ENCODE peak calls at places on chromosome 19, in seven cellular contexts. U, Z, I, S, L, Y and G are unnamed samples.

GRCh38 chr19:44846455-44847143 is 502 bp downstream of the NECTIN2 start:
- DNase-seq in I (no peak), Y (peak), Z (no peak), L (no peak), U (no peak), S (no peak), G (no peak)

GRCh38 chr19:38682872-38683392 is 35.5 kb downstream of the ACTN4 start:
- DNase-seq in Z (no peak), U (no peak), S (no peak), I (no peak), Y (no peak), L (no peak), G (no peak)

GRCh38 chr19:10230155-10230903 is 802 bp downstream of the S1PR2 start:
- DNase-seq in Y (no peak), I (no peak), U (no peak), Z (no peak), S (no peak), L (no peak), G (no peak)

GRCh38 chr19:8335343-8336071 is 7.6 kb downstream of the KANK3 start:
- DNase-seq in U (no peak), Z (no peak), Y (peak), S (no peak), I (no peak), L (no peak), G (no peak)

GRCh38 chr19:17766543-17767131 is 15.4 kb downstream of the FCHO1 start:
- DNase-seq in I (peak), S (no peak), L (peak), Z (peak), U (peak), Y (peak), G (no peak)

GRCh38 chr19:10288662-10289166 is 1.0 kb upstream of the ICAM5 start:
- DNase-seq in Z (peak), U (no peak), S (no peak), Y (peak), L (peak), I (peak), G (no peak)

GRCh38 chr19:51131780-51132680 is 7.3 kb downstream of the SIGLEC9 start:
- DNase-seq in U (no peak), I (peak), Y (no peak), Z (peak), L (no peak), S (no peak), G (no peak)

GRCh38 chr19:30046522-30046921 is 104.5 kb downstream of the URI1 start:
- DNase-seq in L (no peak), Y (no peak), I (peak), Z (peak), S (no peak), U (no peak), G (no peak)

GRCh38 chr19:46616631-46617322 is 8.1 kb downstream of the PTGIR start:
- DNase-seq in L (no peak), Z (peak), S (no peak), U (peak), I (peak), Y (peak), G (no peak)

GRCh38 chr19:41753159-41753558 is 2.2 kb upstream of the CEACAM6 start:
- DNase-seq in Y (peak), S (peak), L (no peak), U (no peak), Z (peak), I (peak), G (no peak)

GRCh38 chr19:42191855-42192254 is 25.6 kb downstream of the DEDD2 start:
- DNase-seq in I (peak), S (no peak), L (no peak), U (peak), Y (peak), Z (no peak), G (peak)

GRCh38 chr19:42370068-42370520 is 20.0 kb downstream of the CNFN start:
- DNase-seq in I (no peak), S (no peak), U (no peak), L (no peak), Z (no peak), Y (peak), G (no peak)

GRCh38 chr19:35085947-35086346 is 29.7 kb upstream of the FXYD3 start:
- DNase-seq in I (no peak), Y (no peak), U (no peak), S (no peak), L (no peak), Z (no peak), G (no peak)

GRCh38 chr19:29741776-29742175 is 26.7 kb upstream of the C19orf12 start:
- DNase-seq in Y (no peak), U (no peak), Z (no peak), L (no peak), S (no peak), I (no peak), G (no peak)

GRCh38 chr19:11673608-11674041 is 65.1 kb downstream of the ZNF823 start:
- DNase-seq in U (peak), L (no peak), S (no peak), I (peak), Y (peak), Z (no peak), G (peak)

GRCh38 chr19:53612762-53613526 is 18.9 kb upstream of the DPRX start:
- DNase-seq in S (no peak), U (no peak), Y (no peak), L (no peak), Z (no peak), I (no peak), G (no peak)

GRCh38 chr19:17762505-17763229 is 11.4 kb downstream of the FCHO1 start:
- DNase-seq in U (no peak), L (peak), Z (peak), I (peak), Y (no peak), S (no peak), G (no peak)

GRCh38 chr19:30076101-30076551 is 134.1 kb downstream of the URI1 start:
- DNase-seq in I (no peak), L (no peak), U (no peak), S (no peak), Y (no peak), Z (no peak), G (no peak)

GRCh38 chr19:18809149-18809978 is 18.3 kb upstream of the COMP start:
- DNase-seq in Y (no peak), I (peak), L (no peak), S (no peak), U (no peak), Z (no peak), G (no peak)

GRCh38 chr19:5686326-5686646 is 3.8 kb upstream of the RPL36 start:
- DNase-seq in I (no peak), Z (no peak), S (no peak), L (no peak), Y (no peak), U (no peak), G (no peak)

GRCh38 chr19:17579523-17580244 is 24.2 kb downstream of the COLGALT1 start:
- DNase-seq in I (peak), L (no peak), U (no peak), Y (no peak), S (no peak), Z (no peak), G (no peak)

GRCh38 chr19:18385675-18386542 is at the start of gene GDF15:
- DNase-seq in S (no peak), I (peak), L (peak), Y (no peak), Z (no peak), U (no peak), G (no peak)

GRCh38 chr19:8826371-8826770 is 5.7 kb downstream of the ZNF558 start:
- DNase-seq in U (no peak), I (no peak), S (no peak), Y (no peak), Z (no peak), L (no peak), G (no peak)

GRCh38 chr19:17037966-17038500 is 11.4 kb upstream of the CPAMD8 start:
- DNase-seq in I (no peak), S (no peak), L (no peak), Z (no peak), U (no peak), Y (no peak), G (no peak)

GRCh38 chr19:50820086-50820485 is 3.5 kb downstream of the KLK1 start:
- DNase-seq in L (no peak), S (no peak), Z (no peak), Y (no peak), I (no peak), U (no peak), G (no peak)

GRCh38 chr19:17496337-17496997 is 15.0 kb upstream of the PGLS start:
- DNase-seq in Z (peak), U (peak), I (peak), Y (peak), S (peak), L (peak), G (no peak)